ENCODE peak calls at places on chromosomes 1 and 21, in six cellular contexts. H is SJSA1; W is CD4-positive, CD25-positive, alpha-beta regulatory T cell; D is BJ; E is amniotic stem cell; F is activated CD8-positive, alpha-beta memory T cell treated with anti-CD3 and anti-CD28 coated beads for 48 hours. X is an unnamed sample.

GRCh38 chr1:36438715-36439114 is 11.5 kb downstream of the OSCP1 start:
- DNase-seq in E (no peak), H (no peak), F (no peak), D (no peak), W (no peak), X (no peak)

GRCh38 chr1:178005450-178005849 is 35.6 kb upstream of the SEC16B start:
- DNase-seq in D (no peak), F (no peak), E (no peak), H (no peak), W (no peak), X (no peak)

GRCh38 chr1:35461966-35462651 is 95.1 kb downstream of the KIAA0319L start:
- DNase-seq in H (no peak), E (no peak), D (no peak), F (no peak), W (no peak), X (no peak)

GRCh38 chr1:153633161-153633746 is 612 bp upstream of the CHTOP start:
- DNase-seq in E (no peak), W (no peak), D (no peak), F (no peak), H (no peak), X (no peak)

GRCh38 chr1:222909586-222909985 is 94.7 kb downstream of the DISP1 start:
- DNase-seq in D (no peak), F (no peak), E (no peak), H (no peak), W (no peak), X (no peak)

GRCh38 chr1:111733996-111734369 is 5.2 kb downstream of the INKA2 start:
- DNase-seq in E (no peak), W (no peak), H (no peak), D (no peak), F (no peak), X (no peak)

GRCh38 chr1:244665771-244666217 is 12.9 kb downstream of the DESI2 start:
- DNase-seq in W (no peak), F (no peak), E (no peak), D (no peak), H (no peak), X (peak; percentile 84)

GRCh38 chr1:51553911-51554310 is 34.8 kb upstream of the EPS15 start:
- DNase-seq in H (no peak), E (no peak), W (no peak), F (no peak), D (no peak), X (no peak)

GRCh38 chr1:243796016-243796415 is 54.0 kb downstream of the AKT3 start:
- DNase-seq in E (no peak), F (no peak), W (no peak), D (no peak), H (no peak), X (no peak)

GRCh38 chr1:163069142-163069541 is at the start of gene RGS4:
- DNase-seq in W (no peak), E (peak; percentile 97), D (peak; percentile 75), F (no peak), H (peak; percentile 88), X (peak; percentile 96)

GRCh38 chr1:155909894-155910293 is 1.3 kb downstream of the RIT1 start:
- DNase-seq in H (no peak), F (no peak), W (no peak), E (no peak), D (no peak), X (peak; percentile 34)

GRCh38 chr1:87398644-87399043 is 70.0 kb downstream of the LMO4 start:
- DNase-seq in W (no peak), D (no peak), H (no peak), E (no peak), F (no peak), X (peak; percentile 27)

GRCh38 chr1:214665606-214666110 is 62.7 kb downstream of the CENPF start:
- DNase-seq in D (no peak), H (no peak), F (no peak), E (no peak), W (no peak), X (no peak)

GRCh38 chr1:14659913-14660312 is 61.4 kb downstream of the KAZN start:
- DNase-seq in W (no peak), F (no peak), H (no peak), E (no peak), D (no peak), X (no peak)

GRCh38 chr21:29499734-29500343 is 201.1 kb downstream of the BACH1 start:
- DNase-seq in H (peak; percentile 44), W (no peak), D (no peak), E (no peak), F (no peak), X (peak; percentile 38)

GRCh38 chr1:205326812-205327466 is 5.4 kb upstream of the NUAK2 start:
- DNase-seq in W (no peak), D (no peak), F (no peak), E (no peak), H (no peak), X (no peak)

GRCh38 chr1:157110003-157110402 is 10.4 kb upstream of the ETV3L start:
- DNase-seq in D (no peak), W (no peak), F (no peak), H (no peak), E (no peak), X (no peak)

GRCh38 chr1:109834951-109835350 is 71.2 kb upstream of the EPS8L3 start:
- DNase-seq in E (no peak), F (no peak), W (no peak), H (no peak), D (no peak), X (no peak)

GRCh38 chr1:10674700-10675598 is 121.5 kb downstream of the CASZ1 start:
- DNase-seq in H (no peak), E (no peak), D (no peak), F (no peak), W (no peak), X (no peak)

GRCh38 chr1:166579835-166580488 is 259.3 kb upstream of the POGK start:
- DNase-seq in E (no peak), H (no peak), W (no peak), F (no peak), D (no peak), X (no peak)

GRCh38 chr1:176102243-176102642 is 104.8 kb downstream of the COP1 start:
- DNase-seq in D (no peak), F (no peak), W (no peak), H (no peak), E (no peak), X (peak; percentile 15)

GRCh38 chr1:200346744-200347143 is 63.1 kb downstream of the ZNF281 start:
- DNase-seq in F (no peak), W (no peak), E (no peak), H (peak; percentile 54), D (peak; percentile 65), X (peak; percentile 50)

GRCh38 chr1:42165511-42166210 is 1.1 kb upstream of the GUCA2A start:
- DNase-seq in W (no peak), D (no peak), H (peak; percentile 71), F (no peak), E (peak; percentile 19), X (no peak)

GRCh38 chr1:42950146-42950480 is 8.6 kb downstream of the SLC2A1 start:
- DNase-seq in E (no peak), W (no peak), D (no peak), H (peak; percentile 68), F (no peak), X (peak; percentile 73)

GRCh38 chr21:44647222-44647552 is 973 bp downstream of the KRTAP10-11 start:
- DNase-seq in E (no peak), H (no peak), D (no peak), F (no peak), W (no peak), X (no peak)

GRCh38 chr1:97069312-97069711 is 347.7 kb downstream of the PTBP2 start:
- DNase-seq in D (no peak), F (no peak), E (no peak), W (no peak), H (no peak), X (no peak)

GRCh38 chr1:6914646-6915178 is 129.5 kb downstream of the CAMTA1 start:
- DNase-seq in E (no peak), F (no peak), D (no peak), H (no peak), W (no peak), X (no peak)

GRCh38 chr21:34821717-34822116 is 152.9 kb downstream of the CLIC6 start:
- DNase-seq in H (no peak), D (no peak), W (no peak), F (no peak), E (no peak), X (no peak)

GRCh38 chr1:116769561-116769977 is 15.3 kb downstream of the CD2 start:
- DNase-seq in W (peak; percentile 84), F (no peak), H (no peak), D (no peak), E (no peak), X (peak; percentile 51)

GRCh38 chr1:239786464-239786863 is 305.2 kb upstream of the FMN2 start:
- DNase-seq in W (no peak), E (no peak), F (no peak), D (no peak), H (no peak), X (no peak)

GRCh38 chr1:117058810-117059209 is 1.3 kb upstream of the TTF2 start:
- DNase-seq in F (no peak), H (no peak), W (no peak), D (no peak), E (no peak), X (no peak)

GRCh38 chr1:112715264-112716053 is at the start of gene PPM1J:
- DNase-seq in F (peak; percentile 94), E (peak; percentile 69), D (no peak), H (peak; percentile 98), W (peak; percentile 95), X (peak; percentile 89)

GRCh38 chr1:117339866-117340357 is 27.3 kb upstream of the MAN1A2 start:
- DNase-seq in W (peak; percentile 50), D (peak; percentile 23), E (no peak), F (no peak), H (no peak), X (peak; percentile 73)